ENCODE peak calls at places on chromosome 5, in seven cellular contexts. M is lung, J is adrenal gland, Y is tibial nerve, A is brain microvascular endothelial cell, P is vagina, E is upper lobe of right lung. F is an unnamed sample. For H3K27me3 and H3K36me3, the result is how much of the 10 kb centered on the place peaks cover.

GRCh38 chr5:175746851-175747250 is 89.0 kb downstream of the HRH2 start:
- DNase-seq in M (no peak), J (peak), Y (no peak), A (peak), P (peak), E (no peak), F (no peak)

GRCh38 chr5:149320791-149321330 is 24.4 kb upstream of the GRPEL2 start:
- DNase-seq in M (peak), J (peak), Y (peak), A (peak), P (no peak), E (peak), F (peak)

GRCh38 chr5:56012281-56012963 is 17.7 kb upstream of the IL6ST start:
- DNase-seq in M (no peak), J (no peak), Y (no peak), A (peak), P (no peak), E (no peak), F (no peak)

GRCh38 chr5:1386274-1386717 is 41.4 kb upstream of the CLPTM1L start:
- DNase-seq in M (peak), J (peak), Y (no peak), A (peak), P (no peak), E (peak), F (peak)

GRCh38 chr5:57037355-57037754 is 85.4 kb upstream of the MIER3 start:
- DNase-seq in M (no peak), J (peak), Y (no peak), A (no peak), P (no peak), E (no peak), F (no peak)

GRCh38 chr5:140828402-140828737 is 610 bp downstream of the PCDHA6 start:
- DNase-seq in M (no peak), J (no peak), Y (no peak), A (no peak), P (no peak), E (no peak), F (no peak)

GRCh38 chr5:132688536-132689409 is 15.0 kb downstream of the IL4 start:
- DNase-seq in M (no peak), J (no peak), Y (no peak), A (no peak), P (no peak), E (no peak), F (no peak)

GRCh38 chr5:179438041-179438441 is 92.8 kb upstream of the ADAMTS2 start:
- DNase-seq in M (no peak), J (peak), Y (no peak), A (no peak), P (no peak), E (peak), F (no peak)

GRCh38 chr5:43631182-43631910 is 28.4 kb downstream of the NNT start:
- DNase-seq in M (peak), J (peak), Y (no peak), A (peak), P (no peak), E (no peak), F (peak)

GRCh38 chr5:74643160-74643562 is 2.6 kb upstream of the ENC1 start:
- DNase-seq in M (no peak), J (peak), Y (no peak), A (peak), P (no peak), E (no peak), F (no peak)

GRCh38 chr5:87210076-87210475 is 57.6 kb upstream of the RASA1 start:
- DNase-seq in M (no peak), J (no peak), Y (no peak), A (no peak), P (no peak), E (no peak), F (no peak)

GRCh38 chr5:60178101-60178500 is 284.6 kb upstream of the PDE4D start:
- DNase-seq in M (no peak), J (no peak), Y (no peak), A (no peak), P (no peak), E (no peak), F (no peak)

GRCh38 chr5:65708140-65708539 is 13.8 kb downstream of the SGTB start:
- DNase-seq in M (no peak), J (no peak), Y (no peak), A (no peak), P (no peak), E (no peak), F (no peak)

GRCh38 chr5:61402970-61403369 is 70.9 kb downstream of the ZSWIM6 start:
- DNase-seq in M (no peak), J (no peak), Y (no peak), A (no peak), P (no peak), E (no peak), F (no peak)

GRCh38 chr5:78629590-78629989 is 19.0 kb downstream of the LHFPL2 start:
- DNase-seq in M (no peak), J (no peak), Y (no peak), A (no peak), P (no peak), E (no peak), F (no peak)

GRCh38 chr5:170892201-170892600 is 30.4 kb downstream of the RANBP17 start:
- DNase-seq in M (no peak), J (no peak), Y (no peak), A (peak), P (no peak), E (no peak), F (no peak)

GRCh38 chr5:180343110-180343845 is 9.9 kb downstream of the GFPT2 start:
- DNase-seq in M (no peak), J (no peak), Y (no peak), A (peak), P (no peak), E (no peak), F (no peak)

GRCh38 chr5:107817436-107817835 is 146.7 kb upstream of the EFNA5 start:
- DNase-seq in M (no peak), J (no peak), Y (no peak), A (no peak), P (no peak), E (no peak), F (no peak)

GRCh38 chr5:145825751-145826180 is 9.4 kb downstream of the PRELID2 start:
- DNase-seq in M (no peak), J (no peak), Y (no peak), A (no peak), P (no peak), E (no peak), F (no peak)

GRCh38 chr5:159058928-159059636 is 40.6 kb downstream of the EBF1 start:
- DNase-seq in M (no peak), J (no peak), Y (no peak), A (no peak), P (no peak), E (no peak), F (no peak)

GRCh38 chr5:53607896-53608295 is 47.5 kb downstream of the NDUFS4 start:
- DNase-seq in M (no peak), J (no peak), Y (no peak), A (peak), P (no peak), E (no peak), F (no peak)

GRCh38 chr5:80956272-80956671 is 3.9 kb upstream of the RASGRF2 start:
- DNase-seq in M (no peak), J (no peak), Y (no peak), A (no peak), P (no peak), E (no peak), F (no peak)

GRCh38 chr5:98964621-98965020 is 35.8 kb upstream of the CHD1 start:
- DNase-seq in M (no peak), J (no peak), Y (no peak), A (no peak), P (no peak), E (no peak), F (no peak)

GRCh38 chr5:54457094-54457531 is 1.6 kb downstream of the HSPB3 start:
- DNase-seq in M (no peak), J (peak), Y (no peak), A (peak), P (no peak), E (no peak), F (no peak)

GRCh38 chr5:177592905-177593304 is 902 bp downstream of the TMED9 start:
- DNase-seq in M (no peak), J (no peak), Y (no peak), A (no peak), P (no peak), E (peak), F (no peak)

GRCh38 chr5:124395287-124395686 is 351.2 kb downstream of the ZNF608 start:
- DNase-seq in M (no peak), J (peak), Y (no peak), A (no peak), P (no peak), E (no peak), F (no peak)

GRCh38 chr5:172773481-172774469 is 2.8 kb upstream of the DUSP1 start:
- DNase-seq in M (no peak), J (peak), Y (no peak), A (peak), P (no peak), E (peak), F (no peak)

GRCh38 chr5:113246371-113246870 is 188.4 kb downstream of the TSSK1B start:
- DNase-seq in M (no peak), J (no peak), Y (no peak), A (peak), P (no peak), E (no peak), F (no peak)

GRCh38 chr5:38441730-38442573 is 114.5 kb downstream of the LIFR start:
- DNase-seq in M (peak), J (peak), Y (peak), A (peak), P (no peak), E (peak), F (peak)

GRCh38 chr5:179763215-179763945 is 30.4 kb upstream of the LTC4S start:
- DNase-seq in M (peak), J (peak), Y (peak), A (peak), P (no peak), E (no peak), F (peak)

GRCh38 chr5:93604119-93604963 is 21.3 kb downstream of the NR2F1 start:
- DNase-seq in M (no peak), J (peak), Y (no peak), A (no peak), P (peak), E (peak), F (no peak)

GRCh38 chr5:93602261-93603149 is 19.5 kb downstream of the NR2F1 start:
- DNase-seq in M (no peak), J (no peak), Y (no peak), A (no peak), P (no peak), E (no peak), F (no peak)

GRCh38 chr5:93603711-93604118 is 20.7 kb downstream of the NR2F1 start:
- DNase-seq in M (no peak), J (no peak), Y (no peak), A (no peak), P (peak), E (no peak), F (no peak)

GRCh38 chr5:93601433-93602175 is 18.6 kb downstream of the NR2F1 start:
- DNase-seq in M (no peak), J (no peak), Y (no peak), A (no peak), P (peak), E (no peak), F (no peak)

GRCh38 chr5:93603191-93603590 is 20.2 kb downstream of the NR2F1 start:
- DNase-seq in M (no peak), J (no peak), Y (no peak), A (no peak), P (no peak), E (no peak), F (no peak)
- H3K27me3 ChIP-seq in M (under half), J (under half), Y (under half), A (under half), P (under half), E (half or more), F (under half)

GRCh38 chr5:167968784-167969183 is 322.7 kb upstream of the WWC1 start:
- DNase-seq in M (no peak), J (no peak), Y (no peak), A (no peak), P (no peak), E (no peak), F (no peak)

GRCh38 chr5:167971706-167972105 is 319.7 kb upstream of the WWC1 start:
- DNase-seq in M (no peak), J (no peak), Y (no peak), A (no peak), P (no peak), E (no peak), F (no peak)

GRCh38 chr5:167964529-167964928 is 326.9 kb upstream of the WWC1 start:
- DNase-seq in M (no peak), J (no peak), Y (no peak), A (no peak), P (no peak), E (no peak), F (no peak)

GRCh38 chr5:167970002-167970401 is 321.4 kb upstream of the WWC1 start:
- DNase-seq in M (no peak), J (no peak), Y (no peak), A (no peak), P (no peak), E (no peak), F (no peak)

DNA sequence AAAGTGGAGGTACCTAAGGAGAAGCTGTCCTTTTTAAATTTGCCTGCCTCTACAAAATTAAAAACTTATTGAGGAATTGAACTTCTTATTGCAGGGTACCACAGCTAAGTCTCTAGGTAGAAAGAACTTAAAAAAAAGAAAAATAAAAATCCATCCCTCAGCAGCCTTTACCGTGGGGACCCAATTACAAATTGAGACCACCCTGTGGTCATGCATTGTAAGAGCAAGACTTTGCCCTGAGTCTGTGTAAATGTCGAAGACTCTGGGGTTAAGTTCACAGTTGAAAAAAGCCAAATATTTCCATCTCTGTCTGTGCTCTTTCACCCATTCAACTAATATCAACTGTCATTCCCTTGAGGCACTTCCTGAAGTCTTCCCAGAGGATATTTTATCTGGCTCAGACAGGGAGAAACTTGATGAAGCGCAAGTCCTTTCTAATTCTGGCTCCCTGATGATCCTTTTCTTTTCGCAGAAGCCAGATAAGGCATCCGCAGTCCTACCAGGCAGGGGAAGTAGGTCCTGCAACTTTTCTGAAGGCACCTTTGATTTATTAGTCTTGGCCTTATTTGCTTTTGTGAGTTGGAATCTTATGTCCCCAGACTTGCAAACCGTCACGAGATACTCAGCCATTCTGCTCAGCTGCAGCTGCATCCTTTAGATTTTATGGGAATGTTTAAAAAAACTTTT is 323.8 kb upstream of the WWC1 start:
- DNase-seq in M (no peak), J (no peak), Y (no peak), A (no peak), P (no peak), E (no peak), F (no peak)
- TF ChIP-seq CTCF in M (no peak), J (no peak), Y (no peak), A (no peak), P (no peak), E (no peak), F (no peak)

GRCh38 chr5:157387683-157388093 is 72.3 kb upstream of the NIPAL4 start:
- DNase-seq in M (no peak), J (peak), Y (no peak), A (peak), P (no peak), E (no peak), F (no peak)

GRCh38 chr5:157390924-157391297 is 69.1 kb upstream of the NIPAL4 start:
- DNase-seq in M (no peak), J (no peak), Y (no peak), A (no peak), P (no peak), E (no peak), F (no peak)

GRCh38 chr5:157390179-157390923 is 69.7 kb upstream of the NIPAL4 start:
- DNase-seq in M (peak), J (peak), Y (no peak), A (peak), P (no peak), E (peak), F (peak)

GRCh38 chr5:157388148-157388547 is 71.9 kb upstream of the NIPAL4 start:
- DNase-seq in M (no peak), J (no peak), Y (no peak), A (no peak), P (no peak), E (no peak), F (no peak)

DNA sequence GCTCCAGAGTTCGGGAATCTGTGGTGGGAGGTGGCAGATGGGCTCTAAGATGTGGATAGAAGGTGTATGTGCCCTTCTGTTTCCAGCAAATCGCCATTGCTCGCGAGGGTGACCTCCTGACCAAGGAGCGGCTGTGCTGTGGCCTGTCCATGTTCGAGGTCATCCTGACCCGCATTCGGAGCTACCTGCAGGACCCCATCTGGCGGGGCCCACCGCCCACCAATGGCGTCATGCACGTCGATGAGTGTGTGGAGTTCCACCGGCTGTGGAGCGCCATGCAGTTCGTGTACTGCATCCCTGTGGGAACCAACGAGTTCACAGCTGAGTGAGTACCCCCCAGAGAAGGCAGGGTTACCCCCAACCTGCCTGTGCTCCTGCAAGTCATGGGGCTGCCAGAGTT is 70.9 kb upstream of the NIPAL4 start:
- DNase-seq in M (no peak), J (no peak), Y (no peak), A (no peak), P (no peak), E (no peak), F (no peak)
- H3K36me3 ChIP-seq in M (under half), J (under half), Y (under half), A (under half), P (under half), E (under half), F (under half)

DNA sequence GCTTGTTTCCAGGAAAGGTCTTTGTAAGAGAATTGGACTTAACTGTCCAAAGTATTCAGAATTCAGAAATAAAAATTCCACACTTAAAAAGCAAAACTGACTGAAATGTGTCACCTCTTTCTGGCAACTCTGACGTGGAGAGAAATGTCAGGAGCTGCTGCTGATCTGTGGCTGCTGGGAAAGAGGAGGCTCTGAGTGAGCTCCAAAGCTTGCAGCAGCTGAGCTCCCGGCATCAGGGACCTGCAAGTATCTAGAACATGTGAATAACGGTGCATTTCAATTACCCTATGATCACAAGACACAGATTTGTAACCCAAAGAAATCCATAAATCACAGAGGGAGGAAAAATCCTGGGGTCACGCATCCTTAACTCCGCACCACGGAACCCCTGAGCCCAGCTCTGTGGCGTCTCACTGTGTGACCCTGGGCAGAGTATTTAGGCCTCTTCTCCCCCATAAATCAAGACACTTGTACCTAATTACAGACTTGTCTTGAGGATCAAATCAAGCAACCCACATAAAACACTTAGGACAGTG is 139.8 kb downstream of the IRX2 start:
- DNase-seq in M (no peak), J (peak), Y (no peak), A (no peak), P (no peak), E (no peak), F (no peak)
- H3K27me3 ChIP-seq in M (under half), J (under half), Y (under half), A (under half), P (under half), E (under half), F (under half)

GRCh38 chr5:147400836-147401235 is 109.0 kb downstream of the DPYSL3 start:
- DNase-seq in M (no peak), J (no peak), Y (no peak), A (no peak), P (no peak), E (no peak), F (no peak)

GRCh38 chr5:147400076-147400809 is 109.6 kb downstream of the DPYSL3 start:
- DNase-seq in M (no peak), J (no peak), Y (no peak), A (no peak), P (no peak), E (no peak), F (no peak)

GRCh38 chr5:147398860-147399259 is 111.0 kb downstream of the DPYSL3 start:
- DNase-seq in M (no peak), J (no peak), Y (no peak), A (no peak), P (no peak), E (no peak), F (no peak)

GRCh38 chr5:147396070-147396469 is 113.8 kb downstream of the DPYSL3 start:
- DNase-seq in M (peak), J (no peak), Y (peak), A (no peak), P (no peak), E (peak), F (no peak)

DNA sequence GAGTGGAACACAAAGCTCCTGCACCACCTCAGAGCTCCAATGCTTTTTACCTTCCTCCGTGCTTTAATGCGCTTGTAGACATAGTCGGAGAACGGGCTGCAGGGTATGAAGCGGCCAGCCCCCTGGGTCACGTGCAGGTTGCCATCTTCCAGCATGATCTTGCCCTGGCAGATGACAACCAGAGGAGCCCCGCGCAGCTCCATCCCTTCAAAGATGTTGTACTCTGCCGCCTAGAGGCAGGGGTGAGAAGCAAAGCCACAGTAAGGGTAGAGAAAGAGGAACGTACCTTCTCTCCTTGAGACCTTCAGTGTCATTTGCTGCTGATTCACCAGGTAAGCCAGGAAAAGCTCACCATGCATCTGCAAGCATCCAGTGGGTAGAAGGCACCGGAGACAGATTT is 112.3 kb downstream of the DPYSL3 start:
- DNase-seq in M (no peak), J (no peak), Y (no peak), A (no peak), P (no peak), E (no peak), F (no peak)
- TF ChIP-seq CTCF in M (no peak), J (no peak), Y (no peak), A (peak), P (no peak), E (no peak), F (no peak)